ENCODE peak calls at places on chromosomes 1 and 21, in four cellular contexts. L, B, V and Q are unnamed samples. For H3K4me1, the result is how much of the 10 kb centered on the place peaks cover.

GRCh38 chr1:68113961-68114360 is 63.5 kb upstream of the DIRAS3 start:
- DNase-seq in L (no peak), B (no peak), V (no peak), Q (no peak)

GRCh38 chr21:34669149-34669879 is 520 bp downstream of the CLIC6 start:
- DNase-seq in L (no peak), B (no peak), V (no peak), Q (no peak)

GRCh38 chr1:200267937-200268336 is 141.9 kb downstream of the ZNF281 start:
- DNase-seq in L (no peak), B (no peak), V (no peak), Q (no peak)

GRCh38 chr1:179951383-179952144 is 3.0 kb upstream of the CEP350 start:
- DNase-seq in L (no peak), B (no peak), V (no peak), Q (no peak)

GRCh38 chr1:58670200-58670599 is 29.7 kb downstream of the MYSM1 start:
- DNase-seq in L (no peak), B (no peak), V (no peak), Q (no peak)

GRCh38 chr21:45800339-45801080 is 157.0 kb downstream of the PCBP3 start:
- DNase-seq in L (no peak), B (no peak), V (no peak), Q (no peak)

GRCh38 chr1:20233866-20234265 is 47.5 kb upstream of the PLA2G2C start:
- DNase-seq in L (no peak), B (no peak), V (no peak), Q (no peak)

GRCh38 chr1:150546294-150546937 is 2.8 kb upstream of the ADAMTSL4 start:
- DNase-seq in L (no peak), B (no peak), V (no peak), Q (no peak)

GRCh38 chr1:153431928-153432327 is 15.6 kb downstream of the S100A7A start:
- DNase-seq in L (no peak), B (no peak), V (no peak), Q (no peak)

GRCh38 chr1:94898486-94899385 is 28.2 kb downstream of the CNN3 start:
- DNase-seq in L (no peak), B (no peak), V (no peak), Q (no peak)

GRCh38 chr1:169906938-169907337 is 13.2 kb upstream of the SCYL3 start:
- DNase-seq in L (no peak), B (no peak), V (no peak), Q (no peak)

GRCh38 chr1:109502368-109502851 is 7.1 kb downstream of the AMIGO1 start:
- DNase-seq in L (no peak), B (peak), V (no peak), Q (no peak)

GRCh38 chr1:156384658-156385057 is 15.6 kb downstream of the RHBG start:
- DNase-seq in L (no peak), B (no peak), V (no peak), Q (no peak)

GRCh38 chr1:77030401-77031100 is 163.3 kb downstream of the ST6GALNAC5 start:
- DNase-seq in L (no peak), B (no peak), V (no peak), Q (no peak)

GRCh38 chr1:9444532-9444931 is 94.7 kb upstream of the SLC25A33 start:
- DNase-seq in L (no peak), B (no peak), V (no peak), Q (no peak)

GRCh38 chr21:15282666-15283065 is 217.9 kb upstream of the NRIP1 start:
- DNase-seq in L (no peak), B (no peak), V (no peak), Q (no peak)

GRCh38 chr1:46557403-46557802 is 6.0 kb upstream of the KNCN start:
- DNase-seq in L (no peak), B (no peak), V (no peak), Q (no peak)

GRCh38 chr1:208962867-208963266 is 620.6 kb upstream of the CAMK1G start:
- DNase-seq in L (no peak), B (no peak), V (no peak), Q (no peak)

GRCh38 chr1:203126151-203126865 is 1.2 kb upstream of the ADORA1 start:
- DNase-seq in L (no peak), B (no peak), V (peak), Q (no peak)

GRCh38 chr1:167601442-167602380 is 28.3 kb upstream of the RCSD1 start:
- DNase-seq in L (peak), B (peak), V (peak), Q (no peak)

GRCh38 chr1:61925591-61926298 is 183.5 kb downstream of the PATJ start:
- DNase-seq in L (no peak), B (no peak), V (no peak), Q (no peak)

GRCh38 chr1:9996624-9997582 is at the start of gene RBP7:
- DNase-seq in L (peak), B (peak), V (peak), Q (no peak)

GRCh38 chr1:30684881-30685795 is 38.2 kb downstream of the MATN1 start:
- DNase-seq in L (peak), B (peak), V (no peak), Q (no peak)

GRCh38 chr1:167765496-167765895 is 43.7 kb downstream of the MPZL1 start:
- DNase-seq in L (no peak), B (no peak), V (no peak), Q (no peak)

GRCh38 chr1:3060601-3061551 is 8.1 kb upstream of the PRDM16 start:
- DNase-seq in L (no peak), B (no peak), V (peak), Q (no peak)

GRCh38 chr1:15308135-15308534 is 61.1 kb downstream of the FHAD1 start:
- DNase-seq in L (peak), B (peak), V (no peak), Q (no peak)

GRCh38 chr1:59814901-59815825 is at the start of gene HOOK1:
- DNase-seq in L (peak), B (peak), V (no peak), Q (no peak)

GRCh38 chr1:166189126-166189525 is 22.3 kb upstream of the FAM78B start:
- DNase-seq in L (no peak), B (no peak), V (no peak), Q (no peak)

GRCh38 chr1:156927215-156928042 is 7.0 kb downstream of the LRRC71 start:
- DNase-seq in L (peak), B (peak), V (peak), Q (no peak)

GRCh38 chr1:3292051-3292722 is 162.3 kb upstream of the ARHGEF16 start:
- DNase-seq in L (no peak), B (peak), V (no peak), Q (no peak)

GRCh38 chr1:3352084-3352951 is 102.1 kb upstream of the ARHGEF16 start:
- DNase-seq in L (peak), B (peak), V (peak), Q (peak)

GRCh38 chr1:61142726-61143500 is 60.6 kb downstream of the NFIA start:
- DNase-seq in L (peak), B (no peak), V (no peak), Q (no peak)

GRCh38 chr1:64242895-64243756 is 39.7 kb downstream of the UBE2U start:
- DNase-seq in L (no peak), B (no peak), V (no peak), Q (no peak)

DNA sequence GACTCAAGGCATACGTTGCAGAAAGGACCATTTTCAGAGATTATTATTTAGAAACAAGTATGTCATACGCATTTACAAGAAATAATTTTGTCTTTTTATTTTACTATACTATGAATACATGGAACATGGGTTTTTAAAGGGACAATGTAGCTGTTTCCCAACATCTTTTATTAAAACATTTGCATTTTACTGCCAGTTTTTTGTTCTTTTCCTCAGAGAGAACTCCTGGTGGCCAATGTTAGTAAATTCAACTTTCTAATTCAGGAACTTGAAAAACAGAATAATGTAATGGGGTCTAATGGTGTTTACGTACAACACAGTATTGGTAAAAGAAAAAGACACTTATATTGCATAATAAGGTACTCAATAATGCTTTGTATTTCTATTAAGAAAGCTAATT is 14.9 kb downstream of the PRDM2 start:
- DNase-seq in L (no peak), B (no peak), V (no peak), Q (no peak)
- TF ChIP-seq CTCF in L (peak), B (no peak), V (no peak), Q (peak)

GRCh38 chr1:98387701-98388100 is 273.8 kb upstream of the SNX7 start:
- DNase-seq in L (no peak), B (no peak), V (no peak), Q (no peak)
- H3K4me1 ChIP-seq in L (under half), B (under half), V (under half), Q (under half)

GRCh38 chr1:181793826-181794225 is 267.7 kb downstream of the ZNF648 start:
- DNase-seq in L (no peak), B (no peak), V (no peak), Q (no peak)
- H3K27ac ChIP-seq in L (no peak), B (no peak), V (no peak), Q (no peak)

DNA sequence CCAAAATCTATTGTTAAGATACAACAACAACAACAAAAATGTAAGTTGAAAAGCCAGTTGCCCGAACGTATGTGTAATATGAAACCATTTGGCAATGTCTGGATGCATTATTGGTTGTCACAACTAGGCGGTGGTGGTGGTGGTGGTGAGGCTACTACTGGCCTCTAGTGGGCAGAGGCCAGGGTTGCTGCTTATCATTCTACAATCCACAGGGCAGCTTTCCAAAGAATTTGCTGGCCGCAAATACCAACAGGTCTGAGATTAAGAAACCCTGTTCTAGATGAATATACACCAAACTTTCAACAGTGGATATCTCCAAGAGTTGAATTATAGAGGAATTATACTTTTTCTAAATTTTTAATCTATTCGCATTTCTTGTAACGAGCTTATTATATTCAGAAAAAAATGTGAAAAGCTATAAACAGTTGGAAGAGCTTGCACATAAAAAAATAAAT is 26.8 kb upstream of the ZNF697 start:
- DNase-seq in L (peak), B (peak), V (peak), Q (no peak)
- TF ChIP-seq CTCF in L (no peak), B (no peak), V (no peak), Q (no peak)

GRCh38 chr1:162217674-162218073 is 148.2 kb downstream of the NOS1AP start:
- DNase-seq in L (no peak), B (no peak), V (no peak), Q (no peak)

GRCh38 chr1:162215902-162216301 is 146.4 kb downstream of the NOS1AP start:
- DNase-seq in L (peak), B (peak), V (no peak), Q (no peak)

GRCh38 chr1:162218546-162218945 is 149.1 kb downstream of the NOS1AP start:
- DNase-seq in L (no peak), B (no peak), V (no peak), Q (no peak)

GRCh38 chr1:162218975-162219374 is 149.5 kb downstream of the NOS1AP start:
- DNase-seq in L (no peak), B (no peak), V (no peak), Q (no peak)

GRCh38 chr1:162216604-162217003 is 147.1 kb downstream of the NOS1AP start:
- DNase-seq in L (no peak), B (no peak), V (no peak), Q (no peak)
- H3K4me1 ChIP-seq in L (under half), B (under half), V (under half), Q (under half)

DNA sequence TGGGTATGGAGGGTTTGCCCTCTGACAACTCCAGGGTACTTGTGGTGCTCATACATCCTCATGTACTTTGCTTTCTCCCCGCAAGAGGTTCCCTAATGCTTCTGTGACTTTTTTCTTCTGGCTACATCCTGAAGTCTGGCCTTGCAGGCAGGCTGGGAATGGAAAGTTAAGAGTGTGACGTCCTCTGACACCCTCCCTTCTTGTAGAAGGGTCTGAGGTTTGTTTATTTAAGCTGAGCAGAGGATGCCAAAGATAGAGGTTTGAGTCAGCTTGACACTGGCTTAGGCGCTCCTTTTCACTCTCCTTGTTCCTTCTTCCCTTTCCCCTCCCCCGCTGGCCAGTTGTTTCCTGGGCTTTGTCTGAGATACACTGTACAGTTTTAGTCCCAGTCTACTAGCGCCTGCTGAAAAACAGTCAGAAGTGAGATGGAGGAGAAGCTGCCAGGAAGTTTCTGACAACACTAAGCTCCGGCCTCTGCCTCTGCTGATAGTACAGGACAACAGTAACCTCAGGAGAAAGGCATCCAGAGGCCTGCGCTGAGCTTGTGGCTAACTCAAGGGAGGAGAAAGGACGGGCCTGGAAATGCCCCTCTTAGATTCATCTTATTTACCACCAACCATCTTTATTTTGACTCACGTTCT is at the start of gene MACF1:
- DNase-seq in L (peak), B (peak), V (peak), Q (peak)
- H3K27ac ChIP-seq in L (peak), B (peak), V (peak), Q (peak)

GRCh38 chr1:213723187-213723586 is 264.6 kb upstream of the PROX1 start:
- DNase-seq in L (no peak), B (no peak), V (no peak), Q (no peak)
- TF ChIP-seq CTCF in L (no peak), B (no peak), V (no peak), Q (no peak)

DNA sequence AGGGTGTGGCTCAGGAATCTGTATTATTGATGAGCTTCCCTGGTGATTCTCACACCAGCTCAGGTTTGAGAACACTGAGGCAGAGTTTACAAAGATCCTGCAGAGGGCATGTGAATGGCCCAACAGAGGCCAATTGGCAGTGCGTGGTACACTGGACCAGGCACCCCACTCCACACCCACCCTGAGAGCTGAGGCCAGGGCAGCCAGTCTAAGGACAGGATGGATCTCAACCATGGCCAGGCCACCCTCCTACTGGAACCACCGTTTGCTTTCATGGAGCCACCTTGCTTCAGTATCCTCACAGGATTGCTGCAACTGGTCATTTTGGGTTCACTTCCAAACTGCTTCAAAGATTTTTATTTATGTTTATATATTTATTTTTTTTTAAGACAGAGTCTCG is 7.3 kb upstream of the RASSF5 start:
- DNase-seq in L (no peak), B (no peak), V (no peak), Q (no peak)
- H3K4me1 ChIP-seq in L (under half), B (half or more), V (under half), Q (half or more)